ENCODE peak calls at places on chromosomes 4 and X, in five cellular contexts. One of them, this sample, is unnamed.

GRCh38 chr4:174869334-174869733 is 40.3 kb upstream of the GLRA3 start:
- DNase-seq in lower lobe of right lung: no peak
- DNase-seq in endothelial cell: no peak
- DNase-seq in cardiac muscle cell: no peak
- DNase-seq in mammary epithelial cell: no peak
- DNase-seq in this sample: no peak

GRCh38 chr4:169254546-169254983 is 16.2 kb downstream of the SH3RF1 start:
- DNase-seq in lower lobe of right lung: no peak
- DNase-seq in endothelial cell: no peak
- DNase-seq in cardiac muscle cell: no peak
- DNase-seq in mammary epithelial cell: peak; percentile 45
- DNase-seq in this sample: no peak

GRCh38 chrX:129700536-129700935 is 38.2 kb upstream of the XPNPEP2 start:
- DNase-seq in lower lobe of right lung: no peak
- DNase-seq in endothelial cell: no peak
- DNase-seq in cardiac muscle cell: no peak
- DNase-seq in mammary epithelial cell: no peak
- DNase-seq in this sample: no peak

GRCh38 chr4:8228319-8229250 is 29.5 kb downstream of the SH3TC1 start:
- DNase-seq in lower lobe of right lung: peak; percentile 90
- DNase-seq in endothelial cell: no peak
- DNase-seq in cardiac muscle cell: no peak
- DNase-seq in mammary epithelial cell: peak; percentile 95
- DNase-seq in this sample: no peak

GRCh38 chr4:165909947-165910346 is 36.9 kb downstream of the TLL1 start:
- DNase-seq in lower lobe of right lung: no peak
- DNase-seq in endothelial cell: no peak
- DNase-seq in cardiac muscle cell: no peak
- DNase-seq in mammary epithelial cell: no peak
- DNase-seq in this sample: no peak

GRCh38 chr4:102343964-102344519 is 1.2 kb downstream of the SLC39A8 start:
- DNase-seq in lower lobe of right lung: peak; percentile 82
- DNase-seq in endothelial cell: no peak
- DNase-seq in cardiac muscle cell: peak; percentile 4
- DNase-seq in mammary epithelial cell: no peak
- DNase-seq in this sample: no peak

GRCh38 chr4:76665139-76665538 is 230.1 kb downstream of the SHROOM3 start:
- DNase-seq in lower lobe of right lung: peak; percentile 64
- DNase-seq in endothelial cell: no peak
- DNase-seq in cardiac muscle cell: no peak
- DNase-seq in mammary epithelial cell: peak; percentile 87
- DNase-seq in this sample: peak; percentile 80

GRCh38 chr4:26860922-26861433 is 337 bp downstream of the STIM2 start:
- DNase-seq in lower lobe of right lung: peak; percentile 78
- DNase-seq in endothelial cell: peak; percentile 59
- DNase-seq in cardiac muscle cell: peak; percentile 74
- DNase-seq in mammary epithelial cell: peak; percentile 57
- DNase-seq in this sample: peak; percentile 42

GRCh38 chr4:10105421-10105820 is 11.2 kb downstream of the WDR1 start:
- DNase-seq in lower lobe of right lung: no peak
- DNase-seq in endothelial cell: no peak
- DNase-seq in cardiac muscle cell: no peak
- DNase-seq in mammary epithelial cell: no peak
- DNase-seq in this sample: no peak

GRCh38 chr4:42618018-42618417 is 38.9 kb downstream of the ATP8A1 start:
- DNase-seq in lower lobe of right lung: no peak
- DNase-seq in endothelial cell: no peak
- DNase-seq in cardiac muscle cell: no peak
- DNase-seq in mammary epithelial cell: no peak
- DNase-seq in this sample: no peak

GRCh38 chr4:147731611-147732515 is at the start of gene ARHGAP10:
- DNase-seq in lower lobe of right lung: peak; percentile 82
- DNase-seq in endothelial cell: peak; percentile 56
- DNase-seq in cardiac muscle cell: peak; percentile 84
- DNase-seq in mammary epithelial cell: peak; percentile 82
- DNase-seq in this sample: peak; percentile 57

GRCh38 chr4:101020956-101021355 is 326.4 kb downstream of the PPP3CA start:
- DNase-seq in lower lobe of right lung: no peak
- DNase-seq in endothelial cell: no peak
- DNase-seq in cardiac muscle cell: no peak
- DNase-seq in mammary epithelial cell: peak; percentile 66
- DNase-seq in this sample: no peak

GRCh38 chrX:50996930-50997329 is 86.4 kb downstream of the BMP15 start:
- DNase-seq in lower lobe of right lung: no peak
- DNase-seq in endothelial cell: no peak
- DNase-seq in cardiac muscle cell: no peak
- DNase-seq in mammary epithelial cell: no peak
- DNase-seq in this sample: no peak

GRCh38 chr4:168096444-168096784 is 4.1 kb downstream of the ANXA10 start:
- DNase-seq in lower lobe of right lung: no peak
- DNase-seq in endothelial cell: no peak
- DNase-seq in cardiac muscle cell: no peak
- DNase-seq in mammary epithelial cell: no peak
- DNase-seq in this sample: no peak

GRCh38 chr4:146033149-146033548 is 94.5 kb upstream of the ZNF827 start:
- DNase-seq in lower lobe of right lung: no peak
- DNase-seq in endothelial cell: no peak
- DNase-seq in cardiac muscle cell: peak; percentile 8
- DNase-seq in mammary epithelial cell: peak; percentile 37
- DNase-seq in this sample: peak; percentile 78

GRCh38 chr4:157701695-157701994 is 471.2 kb downstream of the GASK1B start:
- DNase-seq in lower lobe of right lung: no peak
- DNase-seq in endothelial cell: no peak
- DNase-seq in cardiac muscle cell: no peak
- DNase-seq in mammary epithelial cell: no peak
- DNase-seq in this sample: no peak

GRCh38 chr4:168643796-168644159 is 146.9 kb downstream of the PALLD start:
- DNase-seq in lower lobe of right lung: no peak
- DNase-seq in endothelial cell: no peak
- DNase-seq in cardiac muscle cell: no peak
- DNase-seq in mammary epithelial cell: no peak
- DNase-seq in this sample: no peak

GRCh38 chr4:57426779-57427395 is 316.7 kb upstream of the IGFBP7 start:
- DNase-seq in lower lobe of right lung: peak; percentile 74
- DNase-seq in endothelial cell: peak; percentile 78
- DNase-seq in cardiac muscle cell: peak; percentile 80
- DNase-seq in mammary epithelial cell: peak; percentile 61
- DNase-seq in this sample: peak; percentile 52

GRCh38 chrX:118726887-118727685 is at the start of gene IL13RA1:
- DNase-seq in lower lobe of right lung: peak; percentile 87
- DNase-seq in endothelial cell: peak; percentile 75
- DNase-seq in cardiac muscle cell: peak; percentile 92
- DNase-seq in mammary epithelial cell: peak; percentile 84
- DNase-seq in this sample: peak; percentile 88

GRCh38 chr4:183284965-183285364 is 35.1 kb downstream of the CLDN22 start:
- DNase-seq in lower lobe of right lung: no peak
- DNase-seq in endothelial cell: no peak
- DNase-seq in cardiac muscle cell: no peak
- DNase-seq in mammary epithelial cell: no peak
- DNase-seq in this sample: no peak

GRCh38 chrX:24203072-24203808 is 53.7 kb downstream of the ZFX start:
- DNase-seq in lower lobe of right lung: no peak
- DNase-seq in endothelial cell: no peak
- DNase-seq in cardiac muscle cell: no peak
- DNase-seq in mammary epithelial cell: no peak
- DNase-seq in this sample: no peak

DNA sequence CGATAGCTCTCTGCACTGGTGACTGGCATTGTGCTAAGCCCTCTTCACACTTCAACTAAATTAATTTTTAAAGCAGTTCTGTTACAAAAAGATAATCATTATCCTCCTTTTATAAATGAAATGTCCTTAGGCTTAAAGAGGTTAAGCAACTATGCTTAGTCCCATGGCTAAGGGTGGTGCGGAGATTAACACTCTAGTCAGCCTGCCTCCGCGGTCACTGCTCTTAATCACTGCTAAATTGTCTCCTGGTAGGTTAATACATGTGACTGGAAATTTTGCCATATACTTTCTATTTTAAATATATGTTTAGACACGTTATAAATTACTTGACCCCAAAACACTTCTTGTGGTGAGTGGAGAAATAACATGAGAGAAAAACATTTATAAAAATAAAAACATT is 473.7 kb downstream of the CENPC start:
- DNase-seq in lower lobe of right lung: no peak
- DNase-seq in endothelial cell: no peak
- DNase-seq in cardiac muscle cell: no peak
- DNase-seq in mammary epithelial cell: no peak
- DNase-seq in this sample: no peak
- TF ChIP-seq CTCF in lower lobe of right lung: no peak
- TF ChIP-seq CTCF in endothelial cell: no peak
- TF ChIP-seq CTCF in cardiac muscle cell: no peak
- TF ChIP-seq CTCF in mammary epithelial cell: no peak
- TF ChIP-seq CTCF in this sample: no peak

DNA sequence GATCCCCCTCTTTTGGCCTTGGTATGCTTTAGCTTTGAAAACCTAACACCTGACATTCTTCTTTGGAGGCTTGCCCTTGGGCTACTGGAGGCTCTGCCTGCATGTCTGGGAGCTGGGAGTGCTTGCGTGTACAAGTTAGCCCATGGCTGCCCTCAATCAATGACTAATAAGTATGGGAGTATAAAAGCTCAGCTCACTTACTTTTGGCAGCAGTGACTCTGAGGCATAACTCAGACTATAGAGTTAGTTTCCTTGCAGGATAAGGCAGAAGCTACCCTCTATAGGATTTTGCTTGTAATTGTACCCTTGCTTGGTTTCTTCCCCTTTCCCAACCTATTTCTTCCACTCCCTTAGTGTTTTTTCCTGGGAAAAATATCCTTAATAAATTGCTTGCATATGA is 247.9 kb downstream of the PPP1R2C start:
- DNase-seq in lower lobe of right lung: no peak
- DNase-seq in endothelial cell: no peak
- DNase-seq in cardiac muscle cell: peak; percentile 7
- DNase-seq in mammary epithelial cell: peak; percentile 80
- DNase-seq in this sample: peak; percentile 5
- TF ChIP-seq CTCF in lower lobe of right lung: no peak
- TF ChIP-seq CTCF in endothelial cell: no peak
- TF ChIP-seq CTCF in cardiac muscle cell: peak; percentile 29
- TF ChIP-seq CTCF in mammary epithelial cell: peak; percentile 24
- TF ChIP-seq CTCF in this sample: no peak

DNA sequence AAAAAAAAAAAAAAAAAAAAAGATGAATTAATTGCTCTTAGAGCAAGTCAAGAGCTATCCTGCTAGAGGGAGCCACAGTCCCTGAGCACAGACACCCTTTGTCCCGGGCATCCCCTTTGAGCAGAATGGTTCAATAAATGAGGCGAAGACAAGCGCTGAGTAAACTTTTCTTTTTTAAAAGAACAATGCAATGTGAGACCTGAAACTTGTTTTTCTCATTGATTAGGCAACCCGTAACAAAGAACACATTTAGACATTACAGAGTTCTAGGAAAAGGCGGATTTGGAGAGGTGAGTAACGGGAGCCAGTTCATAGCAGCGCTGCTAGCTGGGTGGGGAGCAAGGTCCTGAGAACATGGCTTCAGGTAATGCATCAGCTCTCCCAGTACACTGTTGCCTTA is 46.1 kb downstream of the GRK4 start:
- DNase-seq in lower lobe of right lung: no peak
- DNase-seq in endothelial cell: no peak
- DNase-seq in cardiac muscle cell: peak; percentile 16
- DNase-seq in mammary epithelial cell: peak; percentile 65
- DNase-seq in this sample: peak; percentile 40
- TF ChIP-seq CTCF in lower lobe of right lung: no peak
- TF ChIP-seq CTCF in endothelial cell: no peak
- TF ChIP-seq CTCF in cardiac muscle cell: no peak
- TF ChIP-seq CTCF in mammary epithelial cell: peak; percentile 11
- TF ChIP-seq CTCF in this sample: no peak

GRCh38 chrX:7941390-7942042 is 14.3 kb upstream of the PNPLA4 start:
- DNase-seq in lower lobe of right lung: no peak
- DNase-seq in endothelial cell: peak; percentile 9
- DNase-seq in cardiac muscle cell: peak; percentile 44
- DNase-seq in mammary epithelial cell: peak; percentile 9
- DNase-seq in this sample: peak; percentile 3
- TF ChIP-seq CTCF in lower lobe of right lung: no peak
- TF ChIP-seq CTCF in endothelial cell: no peak
- TF ChIP-seq CTCF in cardiac muscle cell: peak; percentile 32
- TF ChIP-seq CTCF in mammary epithelial cell: peak; percentile 24
- TF ChIP-seq CTCF in this sample: peak; percentile 22

DNA sequence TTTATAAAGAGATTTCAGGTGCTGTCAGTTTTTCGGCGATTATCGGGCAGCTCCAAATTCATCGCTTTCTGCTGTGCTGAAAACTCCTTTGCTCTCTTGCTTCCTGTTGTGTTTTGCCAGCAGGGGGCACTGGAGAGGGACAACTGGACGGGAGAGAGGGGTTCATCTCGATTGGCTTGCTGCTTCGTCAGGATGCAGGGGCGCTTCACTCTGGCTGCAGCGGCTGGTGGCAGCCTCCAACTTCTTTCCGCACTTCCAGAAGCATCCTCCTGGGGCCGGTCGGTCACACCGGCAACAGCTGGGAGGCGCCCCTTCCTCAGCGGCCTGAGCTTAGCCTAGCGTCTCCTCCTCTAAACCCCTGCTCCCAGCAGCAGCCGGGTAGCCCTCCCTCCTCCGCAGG is 29.5 kb downstream of the MSL3 start:
- DNase-seq in lower lobe of right lung: peak; percentile 54
- DNase-seq in endothelial cell: peak; percentile 78
- DNase-seq in cardiac muscle cell: peak; percentile 56
- DNase-seq in mammary epithelial cell: no peak
- DNase-seq in this sample: peak; percentile 5
- TF ChIP-seq CTCF in lower lobe of right lung: peak; percentile 55
- TF ChIP-seq CTCF in endothelial cell: peak; percentile 61
- TF ChIP-seq CTCF in cardiac muscle cell: peak; percentile 62
- TF ChIP-seq CTCF in mammary epithelial cell: peak; percentile 24
- TF ChIP-seq CTCF in this sample: no peak

DNA sequence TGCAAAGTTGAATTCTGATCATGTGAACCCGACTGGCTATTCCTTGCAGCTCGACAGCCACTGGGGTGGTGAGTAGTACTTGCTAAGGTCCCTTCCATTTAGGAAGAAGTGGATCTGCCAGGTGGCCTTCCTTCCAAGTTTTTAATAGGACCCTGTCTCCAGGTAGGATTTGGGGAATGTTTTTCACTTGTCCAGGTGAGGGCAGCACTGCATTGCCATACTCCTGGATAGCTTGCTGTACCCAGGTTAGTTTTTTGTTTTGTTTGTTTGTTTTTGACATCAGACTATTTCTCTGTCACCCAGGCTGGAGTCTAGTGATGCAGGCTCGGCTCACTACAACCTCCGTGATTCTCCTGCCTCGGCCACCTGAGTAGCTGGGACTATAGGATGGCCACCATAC is 29.8 kb downstream of the SAGE1 start:
- DNase-seq in lower lobe of right lung: no peak
- DNase-seq in endothelial cell: no peak
- DNase-seq in cardiac muscle cell: no peak
- DNase-seq in mammary epithelial cell: no peak
- DNase-seq in this sample: peak; percentile 6
- TF ChIP-seq CTCF in lower lobe of right lung: no peak
- TF ChIP-seq CTCF in endothelial cell: no peak
- TF ChIP-seq CTCF in cardiac muscle cell: no peak
- TF ChIP-seq CTCF in mammary epithelial cell: peak; percentile 15
- TF ChIP-seq CTCF in this sample: no peak

This sample was measured in Calu3.